ENCODE peak calls at places on chromosome 2, in four cellular contexts. S is astrocyte of the cerebellum; B is CD8-positive, alpha-beta T cell; K is A549. U is an unnamed sample.

GRCh38 chr2:232611559-232612218 is 21.7 kb upstream of the EFHD1 start:
- DNase-seq in S (peak), B (peak), K (peak), U (peak)

GRCh38 chr2:74186038-74186437 is 7.4 kb upstream of the MOB1A start:
- DNase-seq in S (no peak), B (peak), K (no peak), U (no peak)

GRCh38 chr2:167293172-167293781 is 405.0 kb downstream of the XIRP2 start:
- DNase-seq in S (no peak), B (peak), K (peak), U (no peak)

GRCh38 chr2:37377187-37377532 is 32.7 kb downstream of the QPCT start:
- DNase-seq in S (peak), B (no peak), K (no peak), U (no peak)

GRCh38 chr2:128612628-128613027 is 294.0 kb upstream of the HS6ST1 start:
- DNase-seq in S (no peak), B (no peak), K (no peak), U (no peak)

GRCh38 chr2:101718479-101718878 is 21.0 kb downstream of the MAP4K4 start:
- DNase-seq in S (no peak), B (no peak), K (no peak), U (no peak)

GRCh38 chr2:215171151-215171550 is 32.7 kb upstream of the ABCA12 start:
- DNase-seq in S (peak), B (no peak), K (no peak), U (no peak)

GRCh38 chr2:105364436-105365139 is 27.2 kb downstream of the C2orf49 start:
- DNase-seq in S (no peak), B (no peak), K (no peak), U (no peak)

GRCh38 chr2:64716569-64716968 is 62.9 kb upstream of the SERTAD2 start:
- DNase-seq in S (no peak), B (no peak), K (no peak), U (no peak)

GRCh38 chr2:16263241-16263890 is 323.0 kb downstream of the MYCN start:
- DNase-seq in S (no peak), B (no peak), K (no peak), U (no peak)

GRCh38 chr2:120108049-120108448 is 95.2 kb downstream of the EPB41L5 start:
- DNase-seq in S (peak), B (no peak), K (peak), U (no peak)

GRCh38 chr2:120732506-120733237 is 3.0 kb upstream of the GLI2 start:
- DNase-seq in S (no peak), B (no peak), K (no peak), U (no peak)

GRCh38 chr2:38116762-38117161 is 40.8 kb upstream of the CYP1B1 start:
- DNase-seq in S (no peak), B (no peak), K (peak), U (no peak)

GRCh38 chr2:168687314-168687713 is 115.1 kb upstream of the NOSTRIN start:
- DNase-seq in S (no peak), B (no peak), K (peak), U (no peak)

GRCh38 chr2:95320986-95321767 is 24.0 kb downstream of the KCNIP3 start:
- DNase-seq in S (no peak), B (no peak), K (no peak), U (no peak)

GRCh38 chr2:95325590-95326432 is 28.7 kb downstream of the KCNIP3 start:
- DNase-seq in S (no peak), B (no peak), K (no peak), U (no peak)

GRCh38 chr2:95325026-95325425 is 27.9 kb downstream of the KCNIP3 start:
- DNase-seq in S (no peak), B (no peak), K (no peak), U (no peak)

GRCh38 chr2:95326433-95327140 is 29.4 kb downstream of the KCNIP3 start:
- DNase-seq in S (no peak), B (no peak), K (no peak), U (no peak)

GRCh38 chr2:95323347-95324155 is 26.4 kb downstream of the KCNIP3 start:
- DNase-seq in S (no peak), B (no peak), K (peak), U (peak)
- TF ChIP-seq CTCF in S (peak), B (no peak), K (peak), U (peak)

GRCh38 chr2:137797630-137798029 is 166.6 kb upstream of the HNMT start:
- DNase-seq in S (no peak), B (no peak), K (no peak), U (no peak)

GRCh38 chr2:137802038-137802437 is 162.2 kb upstream of the HNMT start:
- DNase-seq in S (no peak), B (no peak), K (no peak), U (no peak)

GRCh38 chr2:137799599-137799998 is 164.7 kb upstream of the HNMT start:
- DNase-seq in S (no peak), B (no peak), K (no peak), U (no peak)

GRCh38 chr2:137801228-137801627 is 163.0 kb upstream of the HNMT start:
- DNase-seq in S (no peak), B (no peak), K (no peak), U (no peak)

DNA sequence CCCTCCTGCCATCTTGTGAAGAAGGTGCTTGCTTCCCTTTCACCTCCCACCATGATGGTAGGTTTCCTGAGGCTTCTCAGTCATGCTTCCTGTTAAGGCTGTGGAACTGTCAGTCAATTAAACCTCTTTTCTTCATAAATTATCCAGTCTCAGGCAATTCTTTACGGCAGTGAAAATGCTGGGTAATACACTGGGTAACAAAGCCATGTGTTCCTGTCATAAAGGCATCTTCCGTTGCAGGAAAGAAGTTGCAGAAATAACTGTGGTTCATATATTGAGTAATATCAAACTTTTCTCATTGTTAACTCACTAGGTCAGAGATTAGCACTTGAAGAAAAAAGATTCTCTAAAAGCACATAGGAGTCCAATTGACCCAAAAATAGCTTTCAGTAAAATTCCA is 163.9 kb upstream of the HNMT start:
- DNase-seq in S (no peak), B (no peak), K (no peak), U (no peak)
- TF ChIP-seq CTCF in S (no peak), B (no peak), K (no peak), U (no peak)

GRCh38 chr2:65999790-66000189 is 435.1 kb upstream of the MEIS1 start:
- DNase-seq in S (no peak), B (no peak), K (no peak), U (no peak)
- TF ChIP-seq CTCF in S (no peak), B (no peak), K (no peak), U (no peak)

GRCh38 chr2:96527052-96527964 is 9.2 kb upstream of the ARID5A start:
- DNase-seq in S (no peak), B (peak), K (no peak), U (no peak)
- TF ChIP-seq CTCF in S (peak), B (peak), K (no peak), U (peak)

DNA sequence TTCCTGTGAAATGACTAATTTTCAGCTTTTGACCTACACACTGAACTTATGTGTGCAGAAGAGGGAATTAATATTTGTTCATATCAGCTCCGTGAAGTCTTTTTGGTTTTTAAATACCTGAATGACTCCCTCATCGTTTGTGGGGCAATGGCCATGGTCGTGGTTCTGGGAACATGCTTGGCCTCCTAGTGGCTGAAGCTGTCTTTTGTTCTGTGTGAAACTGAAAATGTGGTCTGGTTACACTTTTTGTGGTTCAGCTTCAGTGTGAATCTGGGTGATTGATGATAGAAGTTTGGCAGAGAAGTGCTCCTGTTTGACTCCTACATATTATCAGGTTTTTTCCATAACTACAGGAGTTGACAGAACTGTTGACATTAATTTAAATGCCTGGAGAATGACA is 408.2 kb downstream of the THSD7B start:
- DNase-seq in S (peak), B (no peak), K (peak), U (no peak)
- TF ChIP-seq CTCF in S (peak), B (no peak), K (no peak), U (no peak)

GRCh38 chr2:26469955-26470354 is 8.0 kb downstream of the OTOF start:
- DNase-seq in S (no peak), B (no peak), K (no peak), U (no peak)
- TF ChIP-seq CTCF in S (no peak), B (no peak), K (no peak), U (no peak)

GRCh38 chr2:235170536-235171510 is 219.0 kb downstream of the SH3BP4 start:
- DNase-seq in S (peak), B (no peak), K (peak), U (no peak)
- TF ChIP-seq CTCF in S (peak), B (no peak), K (peak), U (peak)